ENCODE peak calls at places on chromosomes 12 and 14, in six cellular contexts. R is lung, O is neural crest cell, K is HCT116, P is NCI-H1417, N is HEK293T. L is an unnamed sample.

GRCh38 chr12:93990832-93991748 is 157.3 kb upstream of the PLXNC1 start:
- DNase-seq in K (no peak), N (no peak), P (peak), R (no peak), O (peak), L (peak)

GRCh38 chr12:116210762-116211161 is 66.7 kb downstream of the MED13L start:
- DNase-seq in P (no peak), O (no peak), K (no peak), R (no peak), N (no peak), L (no peak)

GRCh38 chr12:67275380-67275913 is 6.3 kb downstream of the CAND1 start:
- DNase-seq in R (no peak), O (no peak), P (no peak), K (no peak), N (no peak), L (no peak)

GRCh38 chr14:49960453-49960852 is 67.6 kb downstream of the ARF6 start:
- DNase-seq in P (no peak), K (no peak), N (no peak), R (no peak), O (no peak), L (no peak)

GRCh38 chr14:72544615-72545387 is 349.1 kb downstream of the DPF3 start:
- DNase-seq in N (no peak), O (no peak), K (no peak), R (no peak), P (no peak), L (no peak)

GRCh38 chr12:53677612-53678133 is 1.8 kb upstream of the ATP5MC2 start:
- DNase-seq in P (peak), N (no peak), R (no peak), O (no peak), K (no peak), L (no peak)

GRCh38 chr14:25431211-25432076 is 381.5 kb upstream of the STXBP6 start:
- DNase-seq in P (peak), K (no peak), R (no peak), O (peak), N (peak), L (peak)

GRCh38 chr14:54220122-54220691 is 176.6 kb upstream of the CDKN3 start:
- DNase-seq in O (peak), K (no peak), N (no peak), P (peak), R (no peak), L (no peak)

GRCh38 chr14:94161087-94161486 is 13.0 kb upstream of the PPP4R4 start:
- DNase-seq in K (no peak), P (no peak), R (no peak), N (no peak), O (no peak), L (no peak)

GRCh38 chr14:22822017-22822618 is 6.9 kb upstream of the SLC7A7 start:
- DNase-seq in O (no peak), R (no peak), N (no peak), K (no peak), P (no peak), L (no peak)

GRCh38 chr14:31291210-31291609 is 83.6 kb upstream of the HECTD1 start:
- DNase-seq in R (no peak), O (no peak), K (no peak), N (no peak), P (no peak), L (no peak)

GRCh38 chr12:120849765-120850164 is 54.4 kb downstream of the SPPL3 start:
- DNase-seq in R (no peak), O (no peak), N (no peak), P (no peak), K (no peak), L (no peak)

GRCh38 chr14:80955434-80955939 is at the start of gene TSHR:
- DNase-seq in K (no peak), R (no peak), N (peak), O (no peak), P (no peak), L (no peak)

GRCh38 chr12:127383281-127383680 is 883.7 kb upstream of the TMEM132C start:
- DNase-seq in O (no peak), N (no peak), R (no peak), P (no peak), K (no peak), L (no peak)

GRCh38 chr12:123398918-123399617 is 15.1 kb downstream of the KMT5A start:
- DNase-seq in N (no peak), K (no peak), R (no peak), O (no peak), P (no peak), L (no peak)

GRCh38 chr12:12449533-12450025 is 92.7 kb downstream of the BORCS5 start:
- DNase-seq in R (peak), O (no peak), K (no peak), P (peak), N (no peak), L (peak)

L was measured in HuH-7.5.